ENCODE peak calls at places on chromosomes 4 and X, in seven cellular contexts. H is H1, I is K562, J is GM12891, N is SK-N-SH, Q is GM12878, E is HepG2. B is an unnamed sample.

GRCh38 chr4:142567199-142567598 is 278.9 kb downstream of the INPP4B start:
- DNase-seq in H (peak), I (no peak), J (no peak), N (no peak), Q (no peak), E (no peak), B (no peak)

GRCh38 chr4:42708625-42709024 is 51.7 kb upstream of the ATP8A1 start:
- DNase-seq in H (no peak), I (no peak), J (no peak), N (no peak), Q (no peak), E (no peak), B (no peak)

GRCh38 chr4:158996669-158997074 is 106.2 kb upstream of the RAPGEF2 start:
- DNase-seq in H (no peak), I (no peak), J (no peak), N (no peak), Q (no peak), E (no peak), B (no peak)

GRCh38 chrX:5876984-5877655 is 351.5 kb downstream of the NLGN4X start:
- DNase-seq in H (peak), I (no peak), J (no peak), N (peak), Q (no peak), E (peak), B (no peak)

GRCh38 chr4:157012781-157013180 is 41.2 kb upstream of the PDGFC start:
- DNase-seq in H (no peak), I (no peak), J (no peak), N (no peak), Q (no peak), E (no peak), B (no peak)

GRCh38 chr4:48315728-48316630 is 25.4 kb upstream of the SLAIN2 start:
- DNase-seq in H (no peak), I (peak), J (peak), N (peak), Q (no peak), E (peak), B (no peak)

GRCh38 chr4:6115746-6116586 is 84.4 kb downstream of the JAKMIP1 start:
- DNase-seq in H (no peak), I (no peak), J (no peak), N (no peak), Q (no peak), E (no peak), B (no peak)

GRCh38 chr4:37666625-37667071 is 19.5 kb downstream of the RELL1 start:
- DNase-seq in H (no peak), I (no peak), J (no peak), N (no peak), Q (no peak), E (peak), B (no peak)

GRCh38 chrX:120725874-120726273 is 96.0 kb upstream of the C1GALT1C1 start:
- DNase-seq in H (no peak), I (no peak), J (no peak), N (no peak), Q (no peak), E (no peak), B (no peak)

GRCh38 chr4:17055788-17056187 is 157.3 kb upstream of the LDB2 start:
- DNase-seq in H (no peak), I (no peak), J (no peak), N (no peak), Q (no peak), E (no peak), B (no peak)

GRCh38 chrX:68440940-68441339 is 7.6 kb upstream of the OPHN1 start:
- DNase-seq in H (no peak), I (no peak), J (no peak), N (peak), Q (no peak), E (peak), B (no peak)

GRCh38 chr4:48340276-48340904 is 939 bp upstream of the SLAIN2 start:
- DNase-seq in H (no peak), I (peak), J (no peak), N (no peak), Q (no peak), E (no peak), B (no peak)

DNA sequence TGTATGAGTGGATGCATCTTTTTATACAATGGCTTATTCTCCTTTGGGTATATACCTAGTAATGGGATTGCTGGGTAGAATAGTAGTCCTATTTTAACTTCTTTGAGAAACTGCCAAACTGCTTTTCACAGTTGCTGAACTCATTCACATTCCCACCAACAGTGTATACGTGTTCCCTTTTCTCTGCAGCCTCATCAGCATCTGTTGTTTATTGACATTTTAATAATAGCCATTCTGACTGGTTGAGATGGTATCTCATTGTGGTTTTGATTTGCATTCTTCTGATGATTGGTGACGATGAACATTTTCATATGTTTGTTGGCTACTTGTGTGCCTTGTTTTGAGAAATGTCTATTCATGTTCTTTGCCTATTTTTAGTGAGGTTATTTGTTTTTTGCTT is 687.0 kb upstream of the EPHA5 start:
- DNase-seq in H (no peak), I (no peak), J (no peak), N (no peak), Q (no peak), E (no peak), B (no peak)
- TF ChIP-seq TAF1 in H (no peak), I (no peak), J (no peak), N (no peak), Q (no peak), E (no peak), B (no peak)

DNA sequence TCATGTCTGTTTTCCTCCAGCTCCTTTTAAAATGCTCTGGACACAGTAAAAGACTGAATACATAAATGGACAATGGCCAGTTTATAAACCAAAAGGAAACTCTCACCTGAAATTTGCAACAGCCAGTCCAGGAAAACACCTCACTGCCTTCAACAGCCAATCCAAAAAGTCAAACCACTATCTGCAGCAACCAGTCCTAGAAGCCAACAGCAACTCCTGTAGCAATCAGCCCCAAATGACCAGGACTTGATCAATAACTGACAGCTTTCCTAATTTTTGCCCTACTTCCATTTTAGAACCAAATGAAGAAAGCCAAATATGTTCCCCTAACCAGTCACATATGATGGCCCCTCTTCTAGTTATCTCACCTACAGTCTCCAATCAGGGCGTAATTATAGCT is 309.5 kb upstream of the CPXCR1 start:
- DNase-seq in H (no peak), I (no peak), J (no peak), N (no peak), Q (no peak), E (no peak), B (no peak)
- TF ChIP-seq TAF1 in H (no peak), I (no peak), J (no peak), N (no peak), Q (no peak), E (no peak), B (no peak)

DNA sequence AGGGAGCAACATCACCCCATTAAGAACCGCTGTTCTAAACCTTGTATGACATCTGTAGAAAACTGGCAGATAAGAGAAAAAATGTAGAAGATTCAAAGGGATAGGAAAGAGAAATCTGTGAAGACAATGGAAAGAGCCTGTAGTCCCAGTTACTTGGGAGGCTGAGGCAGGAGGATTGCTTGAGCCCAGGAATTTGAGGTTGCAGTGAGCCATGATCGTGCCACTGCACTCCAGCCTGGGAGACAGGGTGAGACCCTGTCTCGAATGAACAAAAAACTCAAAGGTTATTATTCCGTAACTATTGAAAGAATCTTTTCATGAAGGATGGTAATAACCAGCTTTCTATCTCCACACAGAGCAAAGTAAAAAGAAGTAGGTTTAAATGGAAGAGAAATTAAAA is 1.6 kb upstream of the CLCN4 start:
- DNase-seq in H (no peak), I (no peak), J (no peak), N (no peak), Q (no peak), E (no peak), B (no peak)
- TF ChIP-seq TAF1 in H (no peak), I (no peak), J (no peak), N (no peak), Q (no peak), E (no peak), B (no peak)

DNA sequence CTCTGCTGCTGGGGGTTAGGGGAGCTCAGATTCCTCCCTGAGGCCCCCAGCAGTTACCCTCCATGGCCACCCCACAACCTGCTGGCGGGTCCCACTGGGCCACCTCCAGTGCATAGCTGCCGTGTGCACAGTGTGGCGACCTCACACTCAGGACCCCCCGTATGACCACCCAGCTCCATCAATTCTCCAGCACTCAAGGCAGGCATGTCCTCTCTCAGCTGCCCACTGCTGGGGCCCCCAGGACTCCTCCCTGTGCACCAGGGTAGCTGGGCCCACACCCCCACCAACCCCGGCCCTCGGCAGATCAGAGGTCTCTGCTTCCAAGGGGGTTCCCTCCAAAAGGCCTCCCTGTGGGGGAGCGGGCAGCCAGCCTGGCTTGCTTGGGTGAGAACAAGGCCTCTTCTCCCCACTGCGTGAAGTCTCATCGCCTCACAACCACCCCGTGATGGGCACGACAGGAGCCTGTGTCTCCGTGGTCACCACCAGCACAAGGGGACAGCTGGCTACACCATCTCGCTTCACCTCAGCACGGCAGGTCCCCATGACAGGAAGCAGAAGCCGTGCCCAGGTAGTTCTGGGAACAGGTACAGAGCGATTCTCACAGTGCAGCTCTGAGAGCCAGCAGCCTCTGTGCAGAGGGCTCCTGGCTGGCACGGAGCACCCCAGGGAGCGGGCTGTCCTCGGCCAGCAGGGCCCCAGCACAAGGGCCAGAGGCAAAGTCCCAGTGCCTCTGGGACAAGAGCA is 4.6 kb upstream of the HAUS3 start:
- DNase-seq in H (peak), I (no peak), J (no peak), N (peak), Q (no peak), E (no peak), B (peak)
- TF ChIP-seq TAF1 in H (no peak), I (no peak), J (no peak), N (no peak), Q (no peak), E (no peak), B (no peak)

DNA sequence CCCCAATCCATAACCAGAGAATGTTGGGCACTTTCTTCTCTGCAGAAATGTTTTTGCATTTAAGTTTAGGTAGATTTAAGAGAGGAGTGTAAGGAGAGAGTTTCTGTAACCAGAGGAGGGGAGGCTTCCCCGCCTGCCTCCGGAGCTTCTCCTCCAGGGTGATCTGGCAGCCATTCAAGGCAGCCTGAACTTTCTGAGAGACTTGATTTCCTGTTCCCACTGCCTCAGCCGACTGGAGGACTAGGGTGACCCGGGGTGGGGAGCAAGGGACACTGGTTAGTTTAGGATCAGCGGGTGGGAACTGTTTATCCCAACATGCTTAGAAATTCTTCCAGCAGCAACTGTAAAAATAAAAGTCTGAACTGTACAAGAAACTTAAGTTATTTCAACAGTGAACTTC is 15.1 kb downstream of the FAM9C start:
- DNase-seq in H (no peak), I (no peak), J (no peak), N (no peak), Q (no peak), E (no peak), B (no peak)
- TF ChIP-seq TAF1 in H (no peak), I (no peak), J (no peak), N (no peak), Q (no peak), E (no peak), B (no peak)

GRCh38 chr4:184897807-184898388 is 72.1 kb upstream of the ACSL1 start:
- DNase-seq in H (no peak), I (no peak), J (no peak), N (no peak), Q (no peak), E (no peak), B (no peak)

GRCh38 chr4:184892999-184893398 is 67.2 kb upstream of the ACSL1 start:
- DNase-seq in H (no peak), I (no peak), J (no peak), N (no peak), Q (no peak), E (no peak), B (no peak)

GRCh38 chr4:184893836-184894571 is 68.2 kb upstream of the ACSL1 start:
- DNase-seq in H (no peak), I (no peak), J (no peak), N (no peak), Q (no peak), E (no peak), B (no peak)

GRCh38 chr4:184896868-184897715 is 71.3 kb upstream of the ACSL1 start:
- DNase-seq in H (no peak), I (no peak), J (no peak), N (no peak), Q (no peak), E (peak), B (peak)

DNA sequence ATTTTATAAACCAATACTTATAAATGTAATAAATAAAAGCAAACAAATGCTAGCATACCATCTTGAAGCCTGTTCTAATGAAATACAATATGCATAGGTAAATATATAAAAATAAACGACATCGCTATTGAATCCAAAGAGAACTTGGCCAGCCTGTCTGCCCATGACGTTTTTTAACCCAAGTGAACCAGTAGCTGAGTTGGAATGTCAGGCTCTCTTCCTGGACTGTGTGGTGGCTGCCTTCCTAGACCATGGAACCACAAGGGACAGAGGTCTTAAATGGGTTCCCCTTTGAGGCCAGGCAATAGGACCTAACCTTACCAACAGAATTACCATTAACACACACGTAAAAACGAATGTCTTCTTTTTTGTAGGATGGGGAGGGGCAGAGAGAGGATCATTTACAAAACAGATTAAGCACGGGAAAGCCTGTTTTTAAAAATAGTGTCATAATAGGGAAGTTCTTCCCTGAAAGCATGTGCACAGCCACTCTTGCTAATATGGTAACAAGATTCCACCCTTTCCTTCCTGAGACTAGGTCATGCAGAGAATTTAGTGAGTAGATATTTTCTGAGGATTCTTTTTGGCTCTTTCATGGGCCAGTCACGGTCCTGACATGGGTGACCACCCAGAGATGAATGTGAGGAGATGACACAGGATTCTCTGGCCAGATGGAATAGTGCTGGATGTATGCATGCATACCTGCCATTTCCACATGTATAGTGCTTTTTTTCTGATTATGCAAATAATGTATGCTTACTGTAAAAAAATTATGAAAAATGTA is 69.4 kb upstream of the ACSL1 start:
- DNase-seq in H (no peak), I (no peak), J (no peak), N (no peak), Q (no peak), E (no peak), B (no peak)
- TF ChIP-seq TAF1 in H (no peak), I (no peak), J (no peak), N (no peak), Q (no peak), E (no peak), B (no peak)